ENCODE peak calls at places on chromosomes 12 and 14, in four cellular contexts. V, D, N and Z are unnamed samples.

GRCh38 chr14:101927859-101928258 is 36.5 kb upstream of the DYNC1H1 start:
- DNase-seq in V (peak), D (no peak), N (peak), Z (no peak)

GRCh38 chr14:50344831-50345563 is 32.9 kb downstream of the DMAC2L start:
- DNase-seq in V (no peak), D (no peak), N (no peak), Z (no peak)

GRCh38 chr14:28707814-28708213 is 58.8 kb upstream of the FOXG1 start:
- DNase-seq in V (peak), D (no peak), N (no peak), Z (peak)

GRCh38 chr12:121038861-121039654 is at the start of gene OASL:
- DNase-seq in V (peak), D (peak), N (no peak), Z (peak)

GRCh38 chr12:112032292-112032691 is 19.1 kb downstream of the ERP29 start:
- DNase-seq in V (no peak), D (no peak), N (no peak), Z (no peak)

GRCh38 chr12:108664338-108665258 is 30.9 kb upstream of the SELPLG start:
- DNase-seq in V (peak), D (peak), N (peak), Z (peak)

GRCh38 chr12:67794151-67794550 is 145.6 kb downstream of the DYRK2 start:
- DNase-seq in V (no peak), D (no peak), N (no peak), Z (no peak)

GRCh38 chr14:31292962-31293616 is 85.5 kb upstream of the HECTD1 start:
- DNase-seq in V (no peak), D (no peak), N (no peak), Z (no peak)